ENCODE peak calls at places on chromosome 10, in eight cellular contexts. One of them, this sample, is unnamed.

GRCh38 chr10:32937824-32938482 is 20.1 kb downstream of the ITGB1 start:
- DNase-seq in NCI-H446 treated with DMSO at 0.1 percent for 48 hours: no peak
- DNase-seq in aorta: no peak
- DNase-seq in GM12892: no peak
- DNase-seq in glomerular endothelial cell: no peak
- DNase-seq in A172: no peak
- DNase-seq in osteocyte: no peak
- DNase-seq in fibroblast of the aortic adventitia: no peak
- DNase-seq in this sample: no peak

GRCh38 chr10:129123428-129123827 is 343.6 kb upstream of the MGMT start:
- DNase-seq in NCI-H446 treated with DMSO at 0.1 percent for 48 hours: no peak
- DNase-seq in aorta: no peak
- DNase-seq in GM12892: no peak
- DNase-seq in glomerular endothelial cell: no peak
- DNase-seq in A172: no peak
- DNase-seq in osteocyte: peak; percentile 40
- DNase-seq in fibroblast of the aortic adventitia: no peak
- DNase-seq in this sample: no peak

GRCh38 chr10:84607044-84607443 is 278.7 kb downstream of the CCSER2 start:
- DNase-seq in NCI-H446 treated with DMSO at 0.1 percent for 48 hours: peak; percentile 68
- DNase-seq in aorta: no peak
- DNase-seq in GM12892: no peak
- DNase-seq in glomerular endothelial cell: no peak
- DNase-seq in A172: no peak
- DNase-seq in osteocyte: no peak
- DNase-seq in fibroblast of the aortic adventitia: no peak
- DNase-seq in this sample: no peak

GRCh38 chr10:62619409-62619730 is 185.2 kb upstream of the ADO start:
- DNase-seq in NCI-H446 treated with DMSO at 0.1 percent for 48 hours: no peak
- DNase-seq in aorta: no peak
- DNase-seq in GM12892: no peak
- DNase-seq in glomerular endothelial cell: no peak
- DNase-seq in A172: no peak
- DNase-seq in osteocyte: no peak
- DNase-seq in fibroblast of the aortic adventitia: peak; percentile 45
- DNase-seq in this sample: no peak

GRCh38 chr10:79127151-79127961 is 58.6 kb downstream of the ZMIZ1 start:
- DNase-seq in NCI-H446 treated with DMSO at 0.1 percent for 48 hours: no peak
- DNase-seq in aorta: peak; percentile 84
- DNase-seq in GM12892: no peak
- DNase-seq in glomerular endothelial cell: no peak
- DNase-seq in A172: peak; percentile 83
- DNase-seq in osteocyte: no peak
- DNase-seq in fibroblast of the aortic adventitia: peak; percentile 91
- DNase-seq in this sample: peak; percentile 87

GRCh38 chr10:104445359-104445758 is 91.7 kb downstream of the CFAP58 start:
- DNase-seq in NCI-H446 treated with DMSO at 0.1 percent for 48 hours: no peak
- DNase-seq in aorta: no peak
- DNase-seq in GM12892: no peak
- DNase-seq in glomerular endothelial cell: no peak
- DNase-seq in A172: peak; percentile 94
- DNase-seq in osteocyte: no peak
- DNase-seq in fibroblast of the aortic adventitia: peak; percentile 77
- DNase-seq in this sample: no peak

GRCh38 chr10:29319205-29319781 is 30.4 kb downstream of the LYZL1 start:
- DNase-seq in NCI-H446 treated with DMSO at 0.1 percent for 48 hours: no peak
- DNase-seq in aorta: no peak
- DNase-seq in GM12892: no peak
- DNase-seq in glomerular endothelial cell: no peak
- DNase-seq in A172: no peak
- DNase-seq in osteocyte: no peak
- DNase-seq in fibroblast of the aortic adventitia: no peak
- DNase-seq in this sample: no peak

GRCh38 chr10:23190872-23191763 is 994 bp upstream of the PTF1A start:
- DNase-seq in NCI-H446 treated with DMSO at 0.1 percent for 48 hours: no peak
- DNase-seq in aorta: no peak
- DNase-seq in GM12892: no peak
- DNase-seq in glomerular endothelial cell: no peak
- DNase-seq in A172: no peak
- DNase-seq in osteocyte: no peak
- DNase-seq in fibroblast of the aortic adventitia: no peak
- DNase-seq in this sample: no peak

GRCh38 chr10:118590334-118590733 is 5.1 kb downstream of the PRLHR start:
- DNase-seq in NCI-H446 treated with DMSO at 0.1 percent for 48 hours: peak; percentile 57
- DNase-seq in aorta: no peak
- DNase-seq in GM12892: no peak
- DNase-seq in glomerular endothelial cell: no peak
- DNase-seq in A172: peak; percentile 35
- DNase-seq in osteocyte: no peak
- DNase-seq in fibroblast of the aortic adventitia: no peak
- DNase-seq in this sample: peak; percentile 31

GRCh38 chr10:100881552-100882250 is 31.1 kb upstream of the SLF2 start:
- DNase-seq in NCI-H446 treated with DMSO at 0.1 percent for 48 hours: no peak
- DNase-seq in aorta: no peak
- DNase-seq in GM12892: no peak
- DNase-seq in glomerular endothelial cell: no peak
- DNase-seq in A172: no peak
- DNase-seq in osteocyte: no peak
- DNase-seq in fibroblast of the aortic adventitia: no peak
- DNase-seq in this sample: no peak

GRCh38 chr10:22222236-22223190 is 4.7 kb upstream of the EBLN1 start:
- DNase-seq in NCI-H446 treated with DMSO at 0.1 percent for 48 hours: no peak
- DNase-seq in aorta: no peak
- DNase-seq in GM12892: no peak
- DNase-seq in glomerular endothelial cell: no peak
- DNase-seq in A172: no peak
- DNase-seq in osteocyte: no peak
- DNase-seq in fibroblast of the aortic adventitia: no peak
- DNase-seq in this sample: no peak

GRCh38 chr10:11685787-11686218 is 56.4 kb upstream of the ECHDC3 start:
- DNase-seq in NCI-H446 treated with DMSO at 0.1 percent for 48 hours: peak; percentile 54
- DNase-seq in aorta: no peak
- DNase-seq in GM12892: peak; percentile 37
- DNase-seq in glomerular endothelial cell: peak; percentile 85
- DNase-seq in A172: peak; percentile 64
- DNase-seq in osteocyte: no peak
- DNase-seq in fibroblast of the aortic adventitia: no peak
- DNase-seq in this sample: peak; percentile 62

GRCh38 chr10:5434017-5434753 is 21.8 kb downstream of the NET1 start:
- DNase-seq in NCI-H446 treated with DMSO at 0.1 percent for 48 hours: peak; percentile 6
- DNase-seq in aorta: no peak
- DNase-seq in GM12892: no peak
- DNase-seq in glomerular endothelial cell: no peak
- DNase-seq in A172: peak; percentile 55
- DNase-seq in osteocyte: no peak
- DNase-seq in fibroblast of the aortic adventitia: peak; percentile 83
- DNase-seq in this sample: no peak

GRCh38 chr10:104300736-104301292 is 31.8 kb downstream of the GSTO2 start:
- DNase-seq in NCI-H446 treated with DMSO at 0.1 percent for 48 hours: peak; percentile 95
- DNase-seq in aorta: peak; percentile 91
- DNase-seq in GM12892: no peak
- DNase-seq in glomerular endothelial cell: peak; percentile 93
- DNase-seq in A172: peak; percentile 98
- DNase-seq in osteocyte: peak; percentile 89
- DNase-seq in fibroblast of the aortic adventitia: peak; percentile 92
- DNase-seq in this sample: peak; percentile 83

GRCh38 chr10:106705576-106706526 is 458.7 kb downstream of the SORCS1 start:
- DNase-seq in NCI-H446 treated with DMSO at 0.1 percent for 48 hours: no peak
- DNase-seq in aorta: no peak
- DNase-seq in GM12892: peak; percentile 16
- DNase-seq in glomerular endothelial cell: peak; percentile 10
- DNase-seq in A172: peak; percentile 50
- DNase-seq in osteocyte: no peak
- DNase-seq in fibroblast of the aortic adventitia: peak; percentile 45
- DNase-seq in this sample: peak; percentile 33

GRCh38 chr10:35674843-35675242 is 32.7 kb upstream of the FZD8 start:
- DNase-seq in NCI-H446 treated with DMSO at 0.1 percent for 48 hours: no peak
- DNase-seq in aorta: no peak
- DNase-seq in GM12892: no peak
- DNase-seq in glomerular endothelial cell: no peak
- DNase-seq in A172: no peak
- DNase-seq in osteocyte: no peak
- DNase-seq in fibroblast of the aortic adventitia: no peak
- DNase-seq in this sample: no peak

GRCh38 chr10:105605873-105606272 is 964.8 kb downstream of the SORCS3 start:
- DNase-seq in NCI-H446 treated with DMSO at 0.1 percent for 48 hours: no peak
- DNase-seq in aorta: no peak
- DNase-seq in GM12892: no peak
- DNase-seq in glomerular endothelial cell: no peak
- DNase-seq in A172: no peak
- DNase-seq in osteocyte: no peak
- DNase-seq in fibroblast of the aortic adventitia: no peak
- DNase-seq in this sample: no peak

GRCh38 chr10:6778992-6779701 is 199.1 kb upstream of the PRKCQ start:
- DNase-seq in NCI-H446 treated with DMSO at 0.1 percent for 48 hours: no peak
- DNase-seq in aorta: no peak
- DNase-seq in GM12892: no peak
- DNase-seq in glomerular endothelial cell: peak; percentile 20
- DNase-seq in A172: peak; percentile 99
- DNase-seq in osteocyte: no peak
- DNase-seq in fibroblast of the aortic adventitia: peak; percentile 92
- DNase-seq in this sample: no peak

GRCh38 chr10:126781817-126782216 is 111.3 kb upstream of the C10orf90 start:
- DNase-seq in NCI-H446 treated with DMSO at 0.1 percent for 48 hours: no peak
- DNase-seq in aorta: no peak
- DNase-seq in GM12892: no peak
- DNase-seq in glomerular endothelial cell: no peak
- DNase-seq in A172: no peak
- DNase-seq in osteocyte: no peak
- DNase-seq in fibroblast of the aortic adventitia: no peak
- DNase-seq in this sample: no peak

GRCh38 chr10:123891147-123892011 is at the start of gene CPXM2:
- DNase-seq in NCI-H446 treated with DMSO at 0.1 percent for 48 hours: no peak
- DNase-seq in aorta: peak; percentile 81
- DNase-seq in GM12892: no peak
- DNase-seq in glomerular endothelial cell: no peak
- DNase-seq in A172: no peak
- DNase-seq in osteocyte: no peak
- DNase-seq in fibroblast of the aortic adventitia: no peak
- DNase-seq in this sample: peak; percentile 37

GRCh38 chr10:81865581-81865980 is 9.4 kb upstream of the NRG3 start:
- DNase-seq in NCI-H446 treated with DMSO at 0.1 percent for 48 hours: no peak
- DNase-seq in aorta: no peak
- DNase-seq in GM12892: no peak
- DNase-seq in glomerular endothelial cell: no peak
- DNase-seq in A172: no peak
- DNase-seq in osteocyte: no peak
- DNase-seq in fibroblast of the aortic adventitia: no peak
- DNase-seq in this sample: no peak

GRCh38 chr10:91238191-91238590 is 17.7 kb downstream of the PCGF5 start:
- DNase-seq in NCI-H446 treated with DMSO at 0.1 percent for 48 hours: no peak
- DNase-seq in aorta: no peak
- DNase-seq in GM12892: no peak
- DNase-seq in glomerular endothelial cell: no peak
- DNase-seq in A172: no peak
- DNase-seq in osteocyte: no peak
- DNase-seq in fibroblast of the aortic adventitia: no peak
- DNase-seq in this sample: no peak

GRCh38 chr10:110343947-110344346 is 39.2 kb upstream of the SMNDC1 start:
- DNase-seq in NCI-H446 treated with DMSO at 0.1 percent for 48 hours: no peak
- DNase-seq in aorta: no peak
- DNase-seq in GM12892: no peak
- DNase-seq in glomerular endothelial cell: no peak
- DNase-seq in A172: no peak
- DNase-seq in osteocyte: no peak
- DNase-seq in fibroblast of the aortic adventitia: no peak
- DNase-seq in this sample: no peak

GRCh38 chr10:119541459-119542356 is 811 bp downstream of the RGS10 start:
- DNase-seq in NCI-H446 treated with DMSO at 0.1 percent for 48 hours: no peak
- DNase-seq in aorta: peak; percentile 88
- DNase-seq in GM12892: no peak
- DNase-seq in glomerular endothelial cell: no peak
- DNase-seq in A172: no peak
- DNase-seq in osteocyte: no peak
- DNase-seq in fibroblast of the aortic adventitia: peak; percentile 18
- DNase-seq in this sample: no peak

GRCh38 chr10:122519873-122520272 is 40.7 kb upstream of the DMBT1 start:
- DNase-seq in NCI-H446 treated with DMSO at 0.1 percent for 48 hours: no peak
- DNase-seq in aorta: no peak
- DNase-seq in GM12892: no peak
- DNase-seq in glomerular endothelial cell: no peak
- DNase-seq in A172: no peak
- DNase-seq in osteocyte: no peak
- DNase-seq in fibroblast of the aortic adventitia: no peak
- DNase-seq in this sample: no peak

GRCh38 chr10:19762026-19762425 is 54.2 kb upstream of the PLXDC2 start:
- DNase-seq in NCI-H446 treated with DMSO at 0.1 percent for 48 hours: no peak
- DNase-seq in aorta: no peak
- DNase-seq in GM12892: no peak
- DNase-seq in glomerular endothelial cell: no peak
- DNase-seq in A172: peak; percentile 57
- DNase-seq in osteocyte: no peak
- DNase-seq in fibroblast of the aortic adventitia: no peak
- DNase-seq in this sample: no peak

GRCh38 chr10:77849039-77849664 is 77.4 kb downstream of the DLG5 start:
- DNase-seq in NCI-H446 treated with DMSO at 0.1 percent for 48 hours: no peak
- DNase-seq in aorta: no peak
- DNase-seq in GM12892: no peak
- DNase-seq in glomerular endothelial cell: no peak
- DNase-seq in A172: peak; percentile 30
- DNase-seq in osteocyte: no peak
- DNase-seq in fibroblast of the aortic adventitia: no peak
- DNase-seq in this sample: no peak

GRCh38 chr10:92479541-92479940 is 94.4 kb downstream of the IDE start:
- DNase-seq in NCI-H446 treated with DMSO at 0.1 percent for 48 hours: no peak
- DNase-seq in aorta: no peak
- DNase-seq in GM12892: no peak
- DNase-seq in glomerular endothelial cell: no peak
- DNase-seq in A172: no peak
- DNase-seq in osteocyte: no peak
- DNase-seq in fibroblast of the aortic adventitia: no peak
- DNase-seq in this sample: no peak

GRCh38 chr10:8544500-8544899 is 490.0 kb downstream of the GATA3 start:
- DNase-seq in NCI-H446 treated with DMSO at 0.1 percent for 48 hours: no peak
- DNase-seq in aorta: no peak
- DNase-seq in GM12892: no peak
- DNase-seq in glomerular endothelial cell: no peak
- DNase-seq in A172: no peak
- DNase-seq in osteocyte: no peak
- DNase-seq in fibroblast of the aortic adventitia: no peak
- DNase-seq in this sample: no peak

GRCh38 chr10:125786547-125786946 is 10.9 kb upstream of the MMP21 start:
- DNase-seq in NCI-H446 treated with DMSO at 0.1 percent for 48 hours: no peak
- DNase-seq in aorta: no peak
- DNase-seq in GM12892: no peak
- DNase-seq in glomerular endothelial cell: no peak
- DNase-seq in A172: no peak
- DNase-seq in osteocyte: no peak
- DNase-seq in fibroblast of the aortic adventitia: no peak
- DNase-seq in this sample: no peak

GRCh38 chr10:59960751-59961150 is 54.4 kb upstream of the CCDC6 start:
- DNase-seq in NCI-H446 treated with DMSO at 0.1 percent for 48 hours: no peak
- DNase-seq in aorta: no peak
- DNase-seq in GM12892: no peak
- DNase-seq in glomerular endothelial cell: no peak
- DNase-seq in A172: no peak
- DNase-seq in osteocyte: no peak
- DNase-seq in fibroblast of the aortic adventitia: peak; percentile 3
- DNase-seq in this sample: no peak

GRCh38 chr10:30786131-30786530 is 156.6 kb upstream of the LYZL2 start:
- DNase-seq in NCI-H446 treated with DMSO at 0.1 percent for 48 hours: no peak
- DNase-seq in aorta: peak; percentile 16
- DNase-seq in GM12892: no peak
- DNase-seq in glomerular endothelial cell: no peak
- DNase-seq in A172: peak; percentile 55
- DNase-seq in osteocyte: no peak
- DNase-seq in fibroblast of the aortic adventitia: peak; percentile 55
- DNase-seq in this sample: no peak

GRCh38 chr10:86103391-86104101 is 263.0 kb downstream of the GRID1 start:
- DNase-seq in NCI-H446 treated with DMSO at 0.1 percent for 48 hours: peak; percentile 3
- DNase-seq in aorta: no peak
- DNase-seq in GM12892: no peak
- DNase-seq in glomerular endothelial cell: no peak
- DNase-seq in A172: no peak
- DNase-seq in osteocyte: peak; percentile 76
- DNase-seq in fibroblast of the aortic adventitia: no peak
- DNase-seq in this sample: no peak

GRCh38 chr10:117457071-117457810 is 82.0 kb upstream of the PDZD8 start:
- DNase-seq in NCI-H446 treated with DMSO at 0.1 percent for 48 hours: no peak
- DNase-seq in aorta: no peak
- DNase-seq in GM12892: no peak
- DNase-seq in glomerular endothelial cell: no peak
- DNase-seq in A172: peak; percentile 21
- DNase-seq in osteocyte: no peak
- DNase-seq in fibroblast of the aortic adventitia: no peak
- DNase-seq in this sample: no peak